ENCODE peak calls at places on chromosomes 5 and 9, in six cellular contexts. One of them, this sample, is unnamed.
A peak's percentile ranks its signal among the peaks of the same experiment; 100 is the strongest.

GRCh38 chr5:112848116-112848811 is 12.8 kb upstream of the SRP19 start:
- DNase-seq in astrocyte: peak; percentile 65
- DNase-seq in hepatocyte: peak; percentile 67
- DNase-seq in cardiac fibroblast: peak; percentile 84
- DNase-seq in WTC11: no peak
- DNase-seq in AG04450: peak; percentile 32
- DNase-seq in this sample: peak; percentile 79

GRCh38 chr9:14180077-14180941 is 133.6 kb downstream of the NFIB start:
- DNase-seq in AG04450: no peak
- DNase-seq in astrocyte: no peak
- DNase-seq in cardiac fibroblast: no peak
- DNase-seq in hepatocyte: no peak
- DNase-seq in WTC11: no peak
- DNase-seq in this sample: peak; percentile 55

GRCh38 chr9:86115886-86116285 is 16.5 kb upstream of the GOLM1 start:
- DNase-seq in hepatocyte: no peak
- DNase-seq in cardiac fibroblast: no peak
- DNase-seq in astrocyte: no peak
- DNase-seq in AG04450: no peak
- DNase-seq in WTC11: no peak
- DNase-seq in this sample: no peak

GRCh38 chr9:131254107-131254491 is 22.2 kb downstream of the FAM78A start:
- DNase-seq in astrocyte: no peak
- DNase-seq in WTC11: no peak
- DNase-seq in AG04450: no peak
- DNase-seq in hepatocyte: peak; percentile 44
- DNase-seq in cardiac fibroblast: no peak
- DNase-seq in this sample: no peak

GRCh38 chr9:101566904-101567724 is 27.7 kb downstream of the PPP3R2 start:
- DNase-seq in cardiac fibroblast: peak; percentile 64
- DNase-seq in hepatocyte: peak; percentile 29
- DNase-seq in AG04450: no peak
- DNase-seq in astrocyte: peak; percentile 13
- DNase-seq in WTC11: peak; percentile 31
- DNase-seq in this sample: peak; percentile 39

GRCh38 chr5:177495243-177496060 is 2.0 kb downstream of the PDLIM7 start:
- DNase-seq in hepatocyte: peak; percentile 77
- DNase-seq in AG04450: peak; percentile 85
- DNase-seq in WTC11: peak; percentile 85
- DNase-seq in astrocyte: peak; percentile 86
- DNase-seq in cardiac fibroblast: peak; percentile 95
- DNase-seq in this sample: peak; percentile 90

GRCh38 chr5:154677921-154678320 is 77.3 kb upstream of the LARP1 start:
- DNase-seq in WTC11: no peak
- DNase-seq in hepatocyte: peak; percentile 46
- DNase-seq in astrocyte: no peak
- DNase-seq in AG04450: no peak
- DNase-seq in cardiac fibroblast: peak; percentile 25
- DNase-seq in this sample: no peak

GRCh38 chr5:150142800-150143724 is 12.6 kb downstream of the PDGFRB start:
- DNase-seq in AG04450: peak; percentile 92
- DNase-seq in cardiac fibroblast: peak; percentile 97
- DNase-seq in WTC11: no peak
- DNase-seq in hepatocyte: peak; percentile 81
- DNase-seq in astrocyte: peak; percentile 94
- DNase-seq in this sample: peak; percentile 96

GRCh38 chr5:34674226-34674625 is 18.1 kb downstream of the RAI14 start:
- DNase-seq in WTC11: no peak
- DNase-seq in AG04450: peak; percentile 68
- DNase-seq in hepatocyte: no peak
- DNase-seq in cardiac fibroblast: peak; percentile 99
- DNase-seq in astrocyte: peak; percentile 99
- DNase-seq in this sample: peak; percentile 89

GRCh38 chr5:157132302-157132612 is 10.4 kb downstream of the MED7 start:
- DNase-seq in WTC11: no peak
- DNase-seq in hepatocyte: no peak
- DNase-seq in astrocyte: no peak
- DNase-seq in AG04450: no peak
- DNase-seq in cardiac fibroblast: no peak
- DNase-seq in this sample: no peak

GRCh38 chr5:179436321-179437122 is 91.3 kb upstream of the ADAMTS2 start:
- DNase-seq in cardiac fibroblast: no peak
- DNase-seq in hepatocyte: no peak
- DNase-seq in astrocyte: no peak
- DNase-seq in WTC11: no peak
- DNase-seq in AG04450: no peak
- DNase-seq in this sample: no peak

GRCh38 chr5:7261049-7261448 is 134.9 kb upstream of the ADCY2 start:
- DNase-seq in hepatocyte: peak; percentile 67
- DNase-seq in cardiac fibroblast: peak; percentile 33
- DNase-seq in WTC11: peak; percentile 80
- DNase-seq in astrocyte: peak; percentile 34
- DNase-seq in AG04450: no peak
- DNase-seq in this sample: peak; percentile 72

GRCh38 chr5:153756540-153756939 is 266.1 kb downstream of the GRIA1 start:
- DNase-seq in WTC11: no peak
- DNase-seq in hepatocyte: no peak
- DNase-seq in cardiac fibroblast: peak; percentile 17
- DNase-seq in astrocyte: no peak
- DNase-seq in AG04450: no peak
- DNase-seq in this sample: peak; percentile 7

GRCh38 chr9:97633859-97634485 is 351 bp downstream of the NCBP1 start:
- DNase-seq in AG04450: no peak
- DNase-seq in cardiac fibroblast: no peak
- DNase-seq in WTC11: no peak
- DNase-seq in hepatocyte: no peak
- DNase-seq in astrocyte: peak; percentile 4
- DNase-seq in this sample: no peak

GRCh38 chr9:136949817-136950655 is 2.0 kb upstream of the LCN12 start:
- DNase-seq in cardiac fibroblast: peak; percentile 82
- DNase-seq in AG04450: peak; percentile 38
- DNase-seq in hepatocyte: peak; percentile 96
- DNase-seq in WTC11: peak; percentile 97
- DNase-seq in astrocyte: peak; percentile 49
- DNase-seq in this sample: peak; percentile 70
- TF ChIP-seq CTCF in cardiac fibroblast: no peak
- TF ChIP-seq CTCF in AG04450: no peak
- TF ChIP-seq CTCF in hepatocyte: no peak
- TF ChIP-seq CTCF in WTC11: no peak
- TF ChIP-seq CTCF in astrocyte: no peak
- TF ChIP-seq CTCF in this sample: no peak

GRCh38 chr5:54243483-54244080 is 66.8 kb downstream of the ARL15 start:
- DNase-seq in AG04450: peak; percentile 10
- DNase-seq in astrocyte: peak; percentile 15
- DNase-seq in cardiac fibroblast: peak; percentile 69
- DNase-seq in WTC11: no peak
- DNase-seq in hepatocyte: peak; percentile 48
- DNase-seq in this sample: peak; percentile 65

GRCh38 chr5:54247226-54247625 is 63.1 kb downstream of the ARL15 start:
- DNase-seq in AG04450: no peak
- DNase-seq in astrocyte: no peak
- DNase-seq in hepatocyte: no peak
- DNase-seq in WTC11: no peak
- DNase-seq in cardiac fibroblast: no peak
- DNase-seq in this sample: no peak

GRCh38 chr5:54251981-54252380 is 58.4 kb downstream of the ARL15 start:
- DNase-seq in hepatocyte: peak; percentile 43
- DNase-seq in WTC11: no peak
- DNase-seq in astrocyte: peak; percentile 29
- DNase-seq in cardiac fibroblast: peak; percentile 12
- DNase-seq in AG04450: no peak
- DNase-seq in this sample: peak; percentile 12

GRCh38 chr5:54254482-54255198 is 55.7 kb downstream of the ARL15 start:
- DNase-seq in astrocyte: no peak
- DNase-seq in AG04450: no peak
- DNase-seq in cardiac fibroblast: peak; percentile 46
- DNase-seq in WTC11: no peak
- DNase-seq in hepatocyte: peak; percentile 22
- DNase-seq in this sample: peak; percentile 60

DNA sequence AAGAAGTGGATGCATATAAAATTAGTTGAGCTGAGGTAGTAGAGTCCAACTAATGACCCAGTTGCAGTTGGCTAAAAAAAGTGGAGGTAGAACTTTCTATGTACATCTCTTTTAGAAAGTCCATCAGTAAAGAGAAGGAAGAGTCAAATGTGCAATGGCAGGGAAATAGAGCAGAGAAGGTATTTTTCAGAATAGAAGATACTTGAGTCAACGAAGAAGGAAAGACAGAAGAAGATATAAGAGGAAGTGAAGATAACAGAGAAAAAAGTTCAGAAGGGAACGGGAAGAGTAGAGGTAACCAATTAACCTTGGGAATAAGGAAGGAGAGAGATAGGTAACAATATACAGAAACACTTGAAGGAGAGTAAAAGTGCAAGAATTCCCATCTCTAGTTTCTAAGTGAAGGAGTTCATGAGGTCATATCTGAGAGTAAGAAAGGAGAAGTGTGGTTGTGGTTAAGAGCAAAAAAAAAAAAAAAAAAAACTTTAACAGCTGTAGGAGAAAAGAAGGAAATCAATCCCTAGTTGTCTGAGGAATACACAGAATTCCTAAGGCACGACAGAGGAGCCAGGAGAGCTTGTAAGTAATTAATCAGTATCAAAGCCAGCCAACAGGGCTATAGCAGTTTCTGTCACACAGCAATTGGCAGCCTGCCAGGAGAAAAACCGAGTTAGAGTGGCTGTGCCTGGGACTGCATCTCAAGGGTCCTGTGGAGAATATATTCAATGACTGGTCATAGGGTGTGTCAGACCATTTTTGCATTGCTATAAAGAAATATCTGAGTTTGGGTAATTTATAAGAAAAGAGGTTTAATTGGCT is 61.0 kb downstream of the ARL15 start:
- DNase-seq in WTC11: no peak
- DNase-seq in AG04450: no peak
- DNase-seq in hepatocyte: peak; percentile 15
- DNase-seq in cardiac fibroblast: no peak
- DNase-seq in astrocyte: peak; percentile 76
- DNase-seq in this sample: peak; percentile 25
- TF ChIP-seq CTCF in WTC11: no peak
- TF ChIP-seq CTCF in AG04450: no peak
- TF ChIP-seq CTCF in hepatocyte: no peak
- TF ChIP-seq CTCF in cardiac fibroblast: no peak
- TF ChIP-seq CTCF in astrocyte: no peak
- TF ChIP-seq CTCF in this sample: no peak

GRCh38 chr5:61159841-61160240 is 2.4 kb downstream of the SMIM15 start:
- DNase-seq in AG04450: no peak
- DNase-seq in cardiac fibroblast: peak; percentile 38
- DNase-seq in astrocyte: no peak
- DNase-seq in WTC11: no peak
- DNase-seq in hepatocyte: no peak
- DNase-seq in this sample: peak; percentile 25
- TF ChIP-seq CTCF in AG04450: no peak
- TF ChIP-seq CTCF in cardiac fibroblast: no peak
- TF ChIP-seq CTCF in astrocyte: no peak
- TF ChIP-seq CTCF in WTC11: no peak
- TF ChIP-seq CTCF in hepatocyte: no peak
- TF ChIP-seq CTCF in this sample: no peak

DNA sequence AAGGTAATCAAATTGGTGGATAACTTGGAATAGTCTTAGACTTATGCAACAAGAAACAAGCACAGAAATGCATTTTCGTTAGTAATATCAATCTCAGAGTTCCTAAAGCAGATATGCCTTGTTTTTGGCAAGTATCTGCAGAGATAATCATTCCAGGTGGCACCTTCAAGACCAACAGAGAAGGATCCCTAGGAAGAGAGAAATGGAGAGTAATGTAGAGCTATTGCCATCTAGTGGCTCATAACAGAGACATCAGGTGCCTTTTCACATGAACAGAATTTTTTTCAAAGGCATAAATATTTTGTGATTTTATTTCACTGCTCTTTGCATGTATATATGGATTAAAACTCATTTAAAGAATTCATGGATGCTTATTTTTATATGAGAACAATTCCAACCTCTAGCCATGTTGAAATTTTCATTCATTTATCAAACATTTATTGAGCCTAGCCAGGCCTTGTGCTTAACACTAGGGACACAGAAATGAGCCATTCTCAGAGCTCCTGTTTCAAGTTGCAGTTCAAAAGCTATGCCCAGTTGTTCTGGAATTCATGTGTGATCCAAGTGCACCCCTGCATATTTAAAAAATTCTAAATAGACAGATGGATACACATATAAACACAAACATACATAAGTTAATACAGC is 117.5 kb upstream of the OR13F1 start:
- DNase-seq in astrocyte: no peak
- DNase-seq in cardiac fibroblast: peak; percentile 74
- DNase-seq in WTC11: no peak
- DNase-seq in hepatocyte: peak; percentile 55
- DNase-seq in AG04450: no peak
- DNase-seq in this sample: peak; percentile 80
- TF ChIP-seq CTCF in astrocyte: peak; percentile 66
- TF ChIP-seq CTCF in cardiac fibroblast: peak; percentile 74
- TF ChIP-seq CTCF in WTC11: peak; percentile 62
- TF ChIP-seq CTCF in hepatocyte: peak; percentile 84
- TF ChIP-seq CTCF in AG04450: peak; percentile 47
- TF ChIP-seq CTCF in this sample: peak; percentile 75

DNA sequence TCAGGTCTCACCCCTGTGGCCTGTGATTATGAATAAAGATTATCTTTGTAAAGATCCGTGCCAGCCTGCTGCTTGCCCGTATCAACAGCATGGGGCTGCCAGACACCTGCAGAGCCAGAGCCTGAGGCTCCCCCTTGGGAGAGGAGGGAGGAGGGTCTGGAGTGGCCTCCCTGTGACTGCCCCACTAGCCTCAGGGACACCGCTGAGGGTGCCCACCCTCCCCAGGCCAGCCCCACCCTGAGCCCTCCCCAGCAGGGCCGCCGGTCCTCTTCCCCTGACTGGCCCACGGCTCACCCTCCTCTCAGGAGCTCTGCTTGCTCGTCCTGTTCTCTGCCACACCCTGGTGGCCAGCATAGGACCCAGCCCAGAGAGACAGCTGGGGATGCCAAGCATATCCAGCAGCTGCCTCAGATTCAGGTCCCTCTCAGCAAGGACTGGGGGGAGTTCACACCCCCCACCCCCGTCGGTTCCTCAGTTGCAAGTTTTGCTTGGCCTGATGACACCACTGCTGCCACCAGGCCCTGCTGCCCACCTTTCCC is 1.9 kb downstream of the SSNA1 start:
- DNase-seq in astrocyte: no peak
- DNase-seq in AG04450: no peak
- DNase-seq in WTC11: no peak
- DNase-seq in hepatocyte: peak; percentile 42
- DNase-seq in cardiac fibroblast: no peak
- DNase-seq in this sample: no peak
- TF ChIP-seq CTCF in astrocyte: no peak
- TF ChIP-seq CTCF in AG04450: no peak
- TF ChIP-seq CTCF in WTC11: no peak
- TF ChIP-seq CTCF in hepatocyte: no peak
- TF ChIP-seq CTCF in cardiac fibroblast: no peak
- TF ChIP-seq CTCF in this sample: no peak

GRCh38 chr5:82494942-82495341 is 216.8 kb upstream of the RPS23 start:
- DNase-seq in AG04450: no peak
- DNase-seq in astrocyte: no peak
- DNase-seq in cardiac fibroblast: peak; percentile 40
- DNase-seq in WTC11: no peak
- DNase-seq in hepatocyte: no peak
- DNase-seq in this sample: peak; percentile 14
- TF ChIP-seq CTCF in AG04450: peak; percentile 44
- TF ChIP-seq CTCF in astrocyte: no peak
- TF ChIP-seq CTCF in cardiac fibroblast: no peak
- TF ChIP-seq CTCF in WTC11: no peak
- TF ChIP-seq CTCF in hepatocyte: no peak
- TF ChIP-seq CTCF in this sample: peak; percentile 23